ENCODE peak calls at places on chromosome 3, in seven cellular contexts. One of them, this sample, is unnamed.

GRCh38 chr3:25471081-25471768 is 43.2 kb downstream of the RARB start:
- DNase-seq in psoas muscle: no peak
- DNase-seq in foreskin fibroblast: no peak
- DNase-seq in fibroblast of mammary gland: no peak
- DNase-seq in MM.1S: no peak
- DNase-seq in B cell: no peak
- DNase-seq in bronchial epithelial cell: no peak
- DNase-seq in this sample: no peak

GRCh38 chr3:32175607-32176197 is 62.8 kb upstream of the CMTM8 start:
- DNase-seq in psoas muscle: no peak
- DNase-seq in foreskin fibroblast: peak
- DNase-seq in fibroblast of mammary gland: peak
- DNase-seq in MM.1S: peak
- DNase-seq in B cell: peak
- DNase-seq in bronchial epithelial cell: peak
- DNase-seq in this sample: no peak

GRCh38 chr3:101829066-101829830 is 20.1 kb upstream of the NFKBIZ start:
- DNase-seq in psoas muscle: peak
- DNase-seq in foreskin fibroblast: peak
- DNase-seq in fibroblast of mammary gland: peak
- DNase-seq in MM.1S: no peak
- DNase-seq in B cell: no peak
- DNase-seq in bronchial epithelial cell: peak
- DNase-seq in this sample: no peak

GRCh38 chr3:87035339-87035738 is 44.4 kb upstream of the VGLL3 start:
- DNase-seq in psoas muscle: no peak
- DNase-seq in foreskin fibroblast: no peak
- DNase-seq in fibroblast of mammary gland: no peak
- DNase-seq in MM.1S: no peak
- DNase-seq in B cell: no peak
- DNase-seq in bronchial epithelial cell: no peak
- DNase-seq in this sample: no peak

GRCh38 chr3:50193746-50194127 is 2.3 kb downstream of the GNAT1 start:
- DNase-seq in psoas muscle: no peak
- DNase-seq in foreskin fibroblast: no peak
- DNase-seq in fibroblast of mammary gland: no peak
- DNase-seq in MM.1S: no peak
- DNase-seq in B cell: peak
- DNase-seq in bronchial epithelial cell: no peak
- DNase-seq in this sample: no peak

GRCh38 chr3:93843981-93844380 is 129.7 kb downstream of the PROS1 start:
- DNase-seq in psoas muscle: no peak
- DNase-seq in foreskin fibroblast: peak
- DNase-seq in fibroblast of mammary gland: peak
- DNase-seq in MM.1S: no peak
- DNase-seq in B cell: no peak
- DNase-seq in bronchial epithelial cell: peak
- DNase-seq in this sample: no peak

GRCh38 chr3:185152433-185153169 is at the start of gene C3orf70:
- DNase-seq in psoas muscle: peak
- DNase-seq in foreskin fibroblast: peak
- DNase-seq in fibroblast of mammary gland: peak
- DNase-seq in MM.1S: peak
- DNase-seq in B cell: peak
- DNase-seq in bronchial epithelial cell: peak
- DNase-seq in this sample: peak

GRCh38 chr3:127043041-127043641 is 60.2 kb downstream of the PLXNA1 start:
- DNase-seq in psoas muscle: no peak
- DNase-seq in foreskin fibroblast: no peak
- DNase-seq in fibroblast of mammary gland: no peak
- DNase-seq in MM.1S: peak
- DNase-seq in B cell: no peak
- DNase-seq in bronchial epithelial cell: peak
- DNase-seq in this sample: no peak

GRCh38 chr3:71874618-71875017 is 89.7 kb upstream of the PROK2 start:
- DNase-seq in psoas muscle: no peak
- DNase-seq in foreskin fibroblast: peak
- DNase-seq in fibroblast of mammary gland: no peak
- DNase-seq in MM.1S: no peak
- DNase-seq in B cell: no peak
- DNase-seq in bronchial epithelial cell: no peak
- DNase-seq in this sample: no peak

GRCh38 chr3:141242035-141242721 is 10.6 kb downstream of the PXYLP1 start:
- DNase-seq in psoas muscle: no peak
- DNase-seq in foreskin fibroblast: peak
- DNase-seq in fibroblast of mammary gland: peak
- DNase-seq in MM.1S: no peak
- DNase-seq in B cell: no peak
- DNase-seq in bronchial epithelial cell: no peak
- DNase-seq in this sample: no peak

DNA sequence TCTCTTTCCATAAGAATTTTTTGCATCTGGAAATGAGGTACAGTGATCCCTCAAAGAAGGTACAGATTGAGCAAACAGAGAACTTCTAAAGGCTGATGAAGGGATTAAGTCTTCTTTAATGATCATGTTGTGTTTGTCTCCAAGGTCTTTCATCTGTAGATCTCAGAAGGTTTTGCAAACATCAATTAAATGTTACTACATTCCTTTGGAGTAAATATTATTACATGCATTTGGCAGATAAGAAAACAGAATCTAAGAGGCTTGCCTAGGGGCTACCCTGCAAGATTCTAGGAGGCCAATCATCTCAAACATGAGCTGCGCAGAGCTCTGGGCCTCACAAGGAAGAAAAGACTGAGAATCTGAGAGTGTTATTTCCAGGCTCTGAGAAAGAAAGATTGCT is 70.9 kb upstream of the LPP start:
- DNase-seq in psoas muscle: no peak
- DNase-seq in foreskin fibroblast: no peak
- DNase-seq in fibroblast of mammary gland: no peak
- DNase-seq in MM.1S: no peak
- DNase-seq in B cell: no peak
- DNase-seq in bronchial epithelial cell: no peak
- DNase-seq in this sample: no peak
- TF ChIP-seq CTCF in psoas muscle: no peak
- TF ChIP-seq CTCF in foreskin fibroblast: no peak
- TF ChIP-seq CTCF in fibroblast of mammary gland: no peak
- TF ChIP-seq CTCF in MM.1S: no peak
- TF ChIP-seq CTCF in B cell: no peak
- TF ChIP-seq CTCF in bronchial epithelial cell: no peak
- TF ChIP-seq CTCF in this sample: no peak

GRCh38 chr3:67863869-67864268 is 209.5 kb upstream of the SUCLG2 start:
- DNase-seq in psoas muscle: no peak
- DNase-seq in foreskin fibroblast: peak
- DNase-seq in fibroblast of mammary gland: peak
- DNase-seq in MM.1S: no peak
- DNase-seq in B cell: no peak
- DNase-seq in bronchial epithelial cell: peak
- DNase-seq in this sample: no peak
- TF ChIP-seq CTCF in psoas muscle: no peak
- TF ChIP-seq CTCF in foreskin fibroblast: peak
- TF ChIP-seq CTCF in fibroblast of mammary gland: peak
- TF ChIP-seq CTCF in MM.1S: peak
- TF ChIP-seq CTCF in B cell: no peak
- TF ChIP-seq CTCF in bronchial epithelial cell: no peak
- TF ChIP-seq CTCF in this sample: peak

GRCh38 chr3:901953-902778 is 190.7 kb upstream of the CNTN6 start:
- DNase-seq in psoas muscle: no peak
- DNase-seq in foreskin fibroblast: peak
- DNase-seq in fibroblast of mammary gland: peak
- DNase-seq in MM.1S: no peak
- DNase-seq in B cell: no peak
- DNase-seq in bronchial epithelial cell: peak
- DNase-seq in this sample: no peak
- TF ChIP-seq CTCF in psoas muscle: peak
- TF ChIP-seq CTCF in foreskin fibroblast: peak
- TF ChIP-seq CTCF in fibroblast of mammary gland: peak
- TF ChIP-seq CTCF in MM.1S: peak
- TF ChIP-seq CTCF in B cell: peak
- TF ChIP-seq CTCF in bronchial epithelial cell: peak
- TF ChIP-seq CTCF in this sample: peak

DNA sequence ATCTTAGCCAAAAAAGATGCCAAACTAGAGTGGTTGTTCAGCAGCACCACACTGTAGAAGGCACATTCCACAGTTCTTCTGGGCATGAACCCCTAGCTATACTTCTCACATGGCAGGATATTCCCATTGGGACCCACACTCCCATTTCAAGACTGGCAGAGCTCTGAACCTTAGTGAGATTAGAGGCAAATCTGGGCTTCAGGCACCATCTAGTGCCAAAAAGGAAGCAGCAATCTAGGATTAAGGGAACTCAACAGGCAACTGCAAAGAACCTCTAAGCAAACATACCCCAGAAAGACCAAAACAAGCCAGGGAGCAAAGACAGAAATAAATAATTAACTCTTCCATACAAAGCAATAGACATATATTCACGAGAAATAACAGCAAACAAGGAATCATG is 66.2 kb downstream of the TAFA4 start:
- DNase-seq in psoas muscle: no peak
- DNase-seq in foreskin fibroblast: no peak
- DNase-seq in fibroblast of mammary gland: no peak
- DNase-seq in MM.1S: no peak
- DNase-seq in B cell: no peak
- DNase-seq in bronchial epithelial cell: peak
- DNase-seq in this sample: no peak
- TF ChIP-seq CTCF in psoas muscle: no peak
- TF ChIP-seq CTCF in foreskin fibroblast: no peak
- TF ChIP-seq CTCF in fibroblast of mammary gland: no peak
- TF ChIP-seq CTCF in MM.1S: peak
- TF ChIP-seq CTCF in B cell: no peak
- TF ChIP-seq CTCF in bronchial epithelial cell: no peak
- TF ChIP-seq CTCF in this sample: peak